ENCODE peak calls at places on chromosomes 7 and 10, in five cellular contexts. L is bronchial epithelial cell, K is GM04504, E is NCI-H1105, Z is NCI-H2081. T is an unnamed sample.
A peak's percentile ranks its signal among the peaks of the same experiment; 100 is the strongest.

GRCh38 chr10:115093286-115093775 is at the start of gene ATRNL1:
- DNase-seq in L (no peak), K (no peak), E (peak; percentile 48), Z (peak; percentile 36), T (peak; percentile 4)

GRCh38 chr7:67644149-67644548 is 647.5 kb downstream of the TYW1 start:
- DNase-seq in L (no peak), K (no peak), E (no peak), Z (no peak), T (no peak)

GRCh38 chr10:119029613-119030420 is at the start of gene NANOS1:
- DNase-seq in L (no peak), K (no peak), E (no peak), Z (no peak), T (no peak)

GRCh38 chr7:138837627-138838026 is 39.6 kb upstream of the ATP6V0A4 start:
- DNase-seq in L (peak; percentile 14), K (no peak), E (peak; percentile 69), Z (peak; percentile 89), T (peak; percentile 82)

GRCh38 chr10:32072025-32072787 is 16.0 kb upstream of the KIF5B start:
- DNase-seq in L (no peak), K (no peak), E (no peak), Z (no peak), T (no peak)

GRCh38 chr7:23618241-23618640 is 21.1 kb downstream of the CCDC126 start:
- DNase-seq in L (peak; percentile 33), K (no peak), E (no peak), Z (no peak), T (no peak)

GRCh38 chr10:92891885-92892705 is 43.8 kb downstream of the EXOC6 start:
- DNase-seq in L (peak; percentile 98), K (peak; percentile 32), E (no peak), Z (peak; percentile 43), T (no peak)

GRCh38 chr7:23529262-23529859 is 2.4 kb downstream of the TRA2A start:
- DNase-seq in L (no peak), K (no peak), E (no peak), Z (peak; percentile 10), T (no peak)

GRCh38 chr7:92621026-92621540 is 30.9 kb upstream of the FAM133B start:
- DNase-seq in L (peak; percentile 88), K (peak; percentile 79), E (peak; percentile 61), Z (peak; percentile 80), T (peak; percentile 46)

GRCh38 chr7:45082831-45083331 is 5.9 kb downstream of the NACAD start:
- DNase-seq in L (no peak), K (no peak), E (no peak), Z (no peak), T (no peak)

GRCh38 chr10:78013564-78013963 is 15.8 kb downstream of the POLR3A start:
- DNase-seq in L (no peak), K (no peak), E (no peak), Z (no peak), T (no peak)

GRCh38 chr10:43042503-43043341 is 34.1 kb upstream of the RET start:
- DNase-seq in L (no peak), K (no peak), E (no peak), Z (no peak), T (no peak)

GRCh38 chr7:123505221-123505620 is 29.2 kb downstream of the IQUB start:
- DNase-seq in L (no peak), K (no peak), E (no peak), Z (no peak), T (no peak)

GRCh38 chr10:33376976-33377657 is 42.6 kb upstream of the NRP1 start:
- DNase-seq in L (peak; percentile 88), K (peak; percentile 36), E (no peak), Z (no peak), T (no peak)

GRCh38 chr7:28957822-28958234 is 302 bp downstream of the TRIL start:
- DNase-seq in L (no peak), K (no peak), E (no peak), Z (no peak), T (peak; percentile 37)

GRCh38 chr7:81687062-81687461 is 82.8 kb downstream of the HGF start:
- DNase-seq in L (no peak), K (no peak), E (no peak), Z (no peak), T (no peak)

GRCh38 chr10:103698266-103698665 is 157.1 kb downstream of the SH3PXD2A start:
- DNase-seq in L (no peak), K (no peak), E (no peak), Z (no peak), T (no peak)

GRCh38 chr7:149767068-149767467 is 6.3 kb downstream of the ZNF467 start:
- DNase-seq in L (no peak), K (no peak), E (no peak), Z (no peak), T (no peak)

GRCh38 chr10:32077896-32078295 is 21.7 kb upstream of the KIF5B start:
- DNase-seq in L (peak; percentile 75), K (peak; percentile 70), E (no peak), Z (no peak), T (no peak)

GRCh38 chr7:140260767-140261486 is 84.1 kb upstream of the KDM7A start:
- DNase-seq in L (no peak), K (no peak), E (no peak), Z (peak; percentile 52), T (peak; percentile 91)